ENCODE peak calls at places on chromosomes 13 and 19, in eight cellular contexts. M, O, D, C, Q, L, E and U are unnamed samples.

GRCh38 chr19:50238043-50238442 is 34.6 kb downstream of the MYH14 start:
- DNase-seq in L (no peak), D (no peak), Q (no peak), E (no peak), C (no peak), O (no peak), M (no peak), U (no peak)

GRCh38 chr19:13796301-13797057 is 1.2 kb downstream of the ZSWIM4 start:
- DNase-seq in Q (no peak), M (peak), E (no peak), C (peak), D (peak), O (peak), L (peak), U (no peak)

GRCh38 chr13:73465629-73465974 is 406.8 kb downstream of the KLF5 start:
- DNase-seq in O (no peak), Q (no peak), E (no peak), D (no peak), L (no peak), M (peak), C (peak), U (no peak)

GRCh38 chr13:114059946-114060860 is 72.2 kb downstream of the RASA3 start:
- DNase-seq in E (no peak), M (no peak), Q (no peak), L (no peak), O (no peak), D (no peak), C (no peak), U (no peak)

GRCh38 chr13:23934481-23934880 is 37.2 kb upstream of the C1QTNF9B start:
- DNase-seq in E (no peak), L (no peak), Q (no peak), O (no peak), M (no peak), D (no peak), C (no peak), U (no peak)

GRCh38 chr13:30466841-30467252 is 1.1 kb upstream of the HMGB1 start:
- DNase-seq in O (no peak), L (no peak), C (no peak), Q (no peak), M (no peak), E (no peak), D (no peak), U (no peak)

GRCh38 chr19:39845621-39846175 is 481 bp downstream of the FBL start:
- DNase-seq in E (peak), L (no peak), D (no peak), Q (no peak), M (no peak), O (peak), C (no peak), U (no peak)

GRCh38 chr13:28657784-28658538 is 969 bp upstream of the POMP start:
- DNase-seq in C (no peak), O (no peak), L (no peak), M (no peak), E (no peak), Q (no peak), D (no peak), U (no peak)

GRCh38 chr19:5369962-5370367 is 29.4 kb upstream of the PTPRS start:
- DNase-seq in C (peak), Q (peak), E (peak), O (no peak), L (no peak), D (no peak), M (peak), U (peak)

GRCh38 chr13:30898721-30899188 is 7.3 kb upstream of the MEDAG start:
- DNase-seq in L (peak), Q (no peak), C (peak), O (peak), E (no peak), M (no peak), D (peak), U (peak)

GRCh38 chr13:38686635-38687245 is at the start of gene FREM2:
- DNase-seq in E (peak), O (no peak), L (no peak), D (no peak), M (peak), Q (peak), C (peak), U (peak)

GRCh38 chr13:114000151-114001040 is 26.5 kb upstream of the C13orf46 start:
- DNase-seq in D (no peak), M (no peak), C (no peak), L (no peak), O (no peak), Q (no peak), E (no peak), U (no peak)

GRCh38 chr13:38735655-38736440 is 49.0 kb downstream of the FREM2 start:
- DNase-seq in C (no peak), E (no peak), L (no peak), M (no peak), O (no peak), D (no peak), Q (no peak), U (no peak)

GRCh38 chr13:50627111-50627510 is 216.4 kb downstream of the DLEU7 start:
- DNase-seq in L (no peak), M (no peak), E (no peak), C (no peak), O (no peak), D (no peak), Q (no peak), U (no peak)

GRCh38 chr13:60679928-60680693 is 283.1 kb downstream of the TDRD3 start:
- DNase-seq in Q (no peak), C (no peak), O (no peak), L (no peak), E (no peak), M (no peak), D (no peak), U (no peak)

GRCh38 chr19:35030257-35031071 is at the start of gene SCN1B:
- DNase-seq in Q (peak), M (no peak), L (no peak), E (peak), D (peak), O (no peak), C (peak), U (peak)
- TF ChIP-seq CTCF in Q (no peak), M (no peak), L (no peak), E (no peak), D (no peak), O (no peak), C (no peak), U (no peak)

DNA sequence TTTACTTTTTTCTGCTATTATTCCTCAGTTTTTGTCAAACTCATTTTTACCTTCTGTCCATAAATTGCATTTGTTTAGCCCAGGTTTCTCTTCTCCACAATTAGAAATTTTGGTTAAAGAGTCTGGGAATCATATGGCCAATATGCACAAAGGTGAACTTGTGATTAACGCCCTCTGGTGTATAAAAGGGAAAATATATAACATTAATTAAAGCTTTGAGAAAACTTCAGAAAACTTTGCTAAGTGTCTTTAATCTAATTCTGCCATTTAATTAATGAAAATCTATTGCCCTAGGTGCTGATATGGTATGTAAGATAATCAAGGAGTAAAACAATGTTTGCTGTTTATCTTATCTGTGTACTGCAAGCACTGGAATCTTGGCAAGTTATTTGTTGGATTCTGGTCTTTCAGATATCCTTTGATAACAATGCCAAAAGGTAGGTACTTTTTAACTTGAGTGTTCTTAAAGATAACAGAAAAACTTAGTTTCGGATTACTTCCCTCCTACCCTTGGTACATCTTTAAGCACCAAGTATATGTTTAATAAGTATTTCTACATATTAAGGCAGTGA is 402.6 kb downstream of the SUCLA2 start:
- DNase-seq in E (no peak), L (no peak), D (no peak), O (no peak), M (no peak), Q (no peak), C (no peak), U (no peak)
- TF ChIP-seq CTCF in E (peak), L (no peak), D (peak), O (peak), M (no peak), Q (no peak), C (no peak), U (peak)

DNA sequence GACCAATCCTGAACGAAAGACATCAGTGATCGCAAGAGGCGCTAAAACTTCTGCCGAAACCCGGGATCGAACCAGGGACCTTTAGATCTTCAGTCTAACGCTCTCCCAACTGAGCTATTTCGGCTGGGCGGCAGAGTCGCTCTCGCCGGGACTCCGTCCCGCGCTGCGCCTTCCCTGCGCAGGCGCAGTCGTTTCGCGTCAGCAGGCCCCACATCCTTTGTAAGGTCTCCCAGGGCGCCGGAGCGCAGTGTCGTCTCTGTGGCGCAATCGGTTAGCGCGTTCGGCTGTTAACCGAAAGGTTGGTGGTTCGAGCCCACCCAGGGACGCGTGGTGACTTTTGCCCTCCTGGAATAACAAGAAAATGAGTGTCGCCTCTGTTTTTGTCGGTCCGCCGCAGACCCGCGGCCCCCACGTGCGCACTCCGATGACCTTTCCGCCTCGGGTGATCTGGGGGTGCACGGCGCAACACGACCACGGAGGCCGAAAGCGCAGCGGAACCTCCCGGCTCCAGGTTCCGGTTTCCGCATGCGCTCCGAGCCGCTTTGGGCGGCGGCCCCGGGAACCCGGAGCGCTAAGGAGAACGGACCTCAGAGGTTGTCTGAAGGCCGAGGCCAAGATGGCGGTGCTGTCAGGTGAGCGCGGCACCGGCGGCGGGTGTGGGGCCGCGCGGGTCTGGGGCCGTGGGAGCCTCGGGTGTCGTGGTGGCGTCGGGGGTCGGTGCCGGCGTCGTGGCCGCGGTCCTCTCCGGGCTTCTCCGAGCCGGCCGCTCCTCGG is at the start of gene NDUFS7:
- DNase-seq in O (peak), C (peak), M (peak), E (peak), L (peak), D (peak), Q (peak), U (peak)
- TF ChIP-seq CTCF in O (peak), C (no peak), M (no peak), E (no peak), L (no peak), D (peak), Q (peak), U (no peak)

GRCh38 chr19:3619631-3620012 is 7.0 kb downstream of the CACTIN start:
- DNase-seq in E (no peak), D (no peak), Q (no peak), M (no peak), C (no peak), O (no peak), L (no peak), U (no peak)
- TF ChIP-seq CTCF in E (no peak), D (no peak), Q (no peak), M (no peak), C (no peak), O (no peak), L (no peak), U (no peak)

DNA sequence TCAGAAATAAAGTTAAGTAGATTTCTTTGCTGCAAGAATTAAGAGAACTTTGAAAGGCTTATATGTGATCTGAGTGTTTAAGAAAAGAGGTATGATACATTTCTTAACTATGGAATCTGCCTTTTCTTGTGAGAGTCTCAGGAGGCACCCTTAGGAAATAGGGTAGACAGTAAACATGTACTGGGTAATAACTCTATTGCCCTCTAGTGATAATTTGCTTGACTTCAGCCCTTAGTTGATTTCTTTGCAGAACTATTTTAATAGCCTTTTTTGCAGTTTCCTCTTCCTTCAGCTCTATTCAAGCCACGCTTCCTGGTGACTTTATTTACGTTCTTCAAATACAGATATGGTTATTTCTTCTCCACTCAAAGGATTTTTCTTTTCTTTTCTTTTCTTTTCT is 37.0 kb upstream of the CCNA1 start:
- DNase-seq in E (no peak), O (peak), M (no peak), L (no peak), Q (no peak), C (no peak), D (no peak), U (no peak)
- TF ChIP-seq CTCF in E (no peak), O (peak), M (no peak), L (no peak), Q (no peak), C (no peak), D (peak), U (no peak)